ENCODE peak calls at places on chromosomes 2 and 18, in five cellular contexts. One of them, this sample, is unnamed.
A peak's percentile ranks its signal among the peaks of the same experiment; 100 is the strongest.

GRCh38 chr2:149679286-149679685 is 91.7 kb upstream of the MMADHC start:
- DNase-seq in thoracic aorta: no peak
- DNase-seq in cardiac muscle cell: no peak
- DNase-seq in cardiac fibroblast: peak; percentile 53
- DNase-seq in tibial artery: no peak
- DNase-seq in this sample: no peak

GRCh38 chr18:44704137-44704791 is 23.6 kb downstream of the SETBP1 start:
- DNase-seq in thoracic aorta: no peak
- DNase-seq in cardiac muscle cell: no peak
- DNase-seq in cardiac fibroblast: no peak
- DNase-seq in tibial artery: no peak
- DNase-seq in this sample: no peak

GRCh38 chr2:71070294-71071025 is 2.0 kb downstream of the NAGK start:
- DNase-seq in thoracic aorta: no peak
- DNase-seq in cardiac muscle cell: peak; percentile 54
- DNase-seq in cardiac fibroblast: peak; percentile 57
- DNase-seq in tibial artery: no peak
- DNase-seq in this sample: no peak

GRCh38 chr2:41498791-41499190 is 549.0 kb upstream of the PKDCC start:
- DNase-seq in thoracic aorta: no peak
- DNase-seq in cardiac muscle cell: no peak
- DNase-seq in cardiac fibroblast: peak; percentile 34
- DNase-seq in tibial artery: no peak
- DNase-seq in this sample: no peak

GRCh38 chr18:53375641-53376040 is 848.8 kb downstream of the MBD2 start:
- DNase-seq in thoracic aorta: no peak
- DNase-seq in cardiac muscle cell: peak; percentile 29
- DNase-seq in cardiac fibroblast: no peak
- DNase-seq in tibial artery: no peak
- DNase-seq in this sample: no peak

GRCh38 chr2:193240752-193241151 is 1046.0 kb upstream of the TMEFF2 start:
- DNase-seq in thoracic aorta: no peak
- DNase-seq in cardiac muscle cell: peak; percentile 62
- DNase-seq in cardiac fibroblast: no peak
- DNase-seq in tibial artery: no peak
- DNase-seq in this sample: no peak

GRCh38 chr2:12211326-12212170 is 465.1 kb downstream of the LPIN1 start:
- DNase-seq in thoracic aorta: no peak
- DNase-seq in cardiac muscle cell: no peak
- DNase-seq in cardiac fibroblast: no peak
- DNase-seq in tibial artery: no peak
- DNase-seq in this sample: no peak

GRCh38 chr2:95269036-95269680 is 5.1 kb upstream of the PROM2 start:
- DNase-seq in thoracic aorta: no peak
- DNase-seq in cardiac muscle cell: no peak
- DNase-seq in cardiac fibroblast: no peak
- DNase-seq in tibial artery: peak; percentile 31
- DNase-seq in this sample: no peak

GRCh38 chr18:22773944-22774343 is 159.2 kb upstream of the RBBP8 start:
- DNase-seq in thoracic aorta: no peak
- DNase-seq in cardiac muscle cell: no peak
- DNase-seq in cardiac fibroblast: no peak
- DNase-seq in tibial artery: no peak
- DNase-seq in this sample: no peak

GRCh38 chr18:35525795-35526475 is 28.2 kb upstream of the INO80C start:
- DNase-seq in thoracic aorta: no peak
- DNase-seq in cardiac muscle cell: peak; percentile 34
- DNase-seq in cardiac fibroblast: no peak
- DNase-seq in tibial artery: no peak
- DNase-seq in this sample: no peak

GRCh38 chr2:217585362-217585761 is 417.4 kb downstream of the TNS1 start:
- DNase-seq in thoracic aorta: no peak
- DNase-seq in cardiac muscle cell: no peak
- DNase-seq in cardiac fibroblast: no peak
- DNase-seq in tibial artery: no peak
- DNase-seq in this sample: no peak

GRCh38 chr2:233217892-233218377 is 33.5 kb upstream of the ATG16L1 start:
- DNase-seq in thoracic aorta: no peak
- DNase-seq in cardiac muscle cell: no peak
- DNase-seq in cardiac fibroblast: peak; percentile 42
- DNase-seq in tibial artery: no peak
- DNase-seq in this sample: no peak

GRCh38 chr2:96870631-96871255 is 863 bp upstream of the SEMA4C start:
- DNase-seq in thoracic aorta: no peak
- DNase-seq in cardiac muscle cell: peak; percentile 25
- DNase-seq in cardiac fibroblast: no peak
- DNase-seq in tibial artery: peak; percentile 85
- DNase-seq in this sample: no peak

GRCh38 chr2:207226243-207226642 is 60.5 kb upstream of the KLF7 start:
- DNase-seq in thoracic aorta: no peak
- DNase-seq in cardiac muscle cell: no peak
- DNase-seq in cardiac fibroblast: no peak
- DNase-seq in tibial artery: no peak
- DNase-seq in this sample: no peak

GRCh38 chr18:21605218-21605617 is 4.7 kb upstream of the ESCO1 start:
- DNase-seq in thoracic aorta: no peak
- DNase-seq in cardiac muscle cell: no peak
- DNase-seq in cardiac fibroblast: peak; percentile 18
- DNase-seq in tibial artery: no peak
- DNase-seq in this sample: no peak

GRCh38 chr2:1940660-1941059 is 196.3 kb upstream of the PXDN start:
- DNase-seq in thoracic aorta: no peak
- DNase-seq in cardiac muscle cell: peak; percentile 92
- DNase-seq in cardiac fibroblast: no peak
- DNase-seq in tibial artery: no peak
- DNase-seq in this sample: no peak

GRCh38 chr2:240567872-240568677 is at the start of gene RNPEPL1:
- DNase-seq in thoracic aorta: no peak
- DNase-seq in cardiac muscle cell: peak; percentile 72
- DNase-seq in cardiac fibroblast: peak; percentile 25
- DNase-seq in tibial artery: peak; percentile 76
- DNase-seq in this sample: peak; percentile 49

GRCh38 chr2:48504647-48505327 is 25.2 kb upstream of the STON1 start:
- DNase-seq in thoracic aorta: no peak
- DNase-seq in cardiac muscle cell: no peak
- DNase-seq in cardiac fibroblast: peak; percentile 80
- DNase-seq in tibial artery: no peak
- DNase-seq in this sample: no peak

GRCh38 chr2:130728549-130729310 is at the start of gene GPR148:
- DNase-seq in thoracic aorta: no peak
- DNase-seq in cardiac muscle cell: no peak
- DNase-seq in cardiac fibroblast: no peak
- DNase-seq in tibial artery: no peak
- DNase-seq in this sample: no peak

GRCh38 chr2:188293601-188294482 is 2.2 kb downstream of the GULP1 start:
- DNase-seq in thoracic aorta: no peak
- DNase-seq in cardiac muscle cell: peak; percentile 82
- DNase-seq in cardiac fibroblast: peak; percentile 74
- DNase-seq in tibial artery: peak; percentile 82
- DNase-seq in this sample: no peak

GRCh38 chr2:69221960-69222751 is 164.9 kb downstream of the GFPT1 start:
- DNase-seq in thoracic aorta: no peak
- DNase-seq in cardiac muscle cell: no peak
- DNase-seq in cardiac fibroblast: peak; percentile 75
- DNase-seq in tibial artery: no peak
- DNase-seq in this sample: no peak

GRCh38 chr2:26852405-26853348 is 4.7 kb downstream of the DPYSL5 start:
- DNase-seq in thoracic aorta: no peak
- DNase-seq in cardiac muscle cell: peak; percentile 36
- DNase-seq in cardiac fibroblast: no peak
- DNase-seq in tibial artery: no peak
- DNase-seq in this sample: no peak

GRCh38 chr2:133247613-133248012 is 320.6 kb downstream of the NCKAP5 start:
- DNase-seq in thoracic aorta: no peak
- DNase-seq in cardiac muscle cell: no peak
- DNase-seq in cardiac fibroblast: no peak
- DNase-seq in tibial artery: no peak
- DNase-seq in this sample: no peak

GRCh38 chr2:10482460-10482859 is 34.3 kb upstream of the ODC1 start:
- DNase-seq in thoracic aorta: no peak
- DNase-seq in cardiac muscle cell: no peak
- DNase-seq in cardiac fibroblast: no peak
- DNase-seq in tibial artery: peak; percentile 27
- DNase-seq in this sample: no peak

DNA sequence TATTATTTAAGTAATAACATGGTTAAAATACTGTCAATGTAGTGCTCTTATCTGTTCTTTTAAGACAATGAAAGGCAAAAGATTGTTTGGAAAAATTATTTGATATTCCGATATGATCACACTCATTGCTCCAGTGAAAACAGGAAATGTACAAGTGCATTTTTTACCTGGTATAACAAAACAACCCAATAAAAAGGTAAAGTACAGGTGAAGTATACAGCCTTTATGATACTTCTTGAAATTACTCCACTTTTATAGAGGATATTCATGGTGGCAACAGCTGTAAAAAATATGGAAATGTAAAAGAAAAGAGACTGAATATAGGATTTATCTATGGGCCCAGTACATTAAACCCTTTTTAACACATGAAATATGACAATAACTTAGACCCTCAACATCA is 298.6 kb upstream of the HNRNPA3 start:
- DNase-seq in thoracic aorta: no peak
- DNase-seq in cardiac muscle cell: no peak
- DNase-seq in cardiac fibroblast: no peak
- DNase-seq in tibial artery: no peak
- DNase-seq in this sample: no peak
- TF ChIP-seq CTCF in thoracic aorta: no peak
- TF ChIP-seq CTCF in cardiac muscle cell: no peak
- TF ChIP-seq CTCF in cardiac fibroblast: no peak
- TF ChIP-seq CTCF in tibial artery: no peak
- TF ChIP-seq CTCF in this sample: no peak

DNA sequence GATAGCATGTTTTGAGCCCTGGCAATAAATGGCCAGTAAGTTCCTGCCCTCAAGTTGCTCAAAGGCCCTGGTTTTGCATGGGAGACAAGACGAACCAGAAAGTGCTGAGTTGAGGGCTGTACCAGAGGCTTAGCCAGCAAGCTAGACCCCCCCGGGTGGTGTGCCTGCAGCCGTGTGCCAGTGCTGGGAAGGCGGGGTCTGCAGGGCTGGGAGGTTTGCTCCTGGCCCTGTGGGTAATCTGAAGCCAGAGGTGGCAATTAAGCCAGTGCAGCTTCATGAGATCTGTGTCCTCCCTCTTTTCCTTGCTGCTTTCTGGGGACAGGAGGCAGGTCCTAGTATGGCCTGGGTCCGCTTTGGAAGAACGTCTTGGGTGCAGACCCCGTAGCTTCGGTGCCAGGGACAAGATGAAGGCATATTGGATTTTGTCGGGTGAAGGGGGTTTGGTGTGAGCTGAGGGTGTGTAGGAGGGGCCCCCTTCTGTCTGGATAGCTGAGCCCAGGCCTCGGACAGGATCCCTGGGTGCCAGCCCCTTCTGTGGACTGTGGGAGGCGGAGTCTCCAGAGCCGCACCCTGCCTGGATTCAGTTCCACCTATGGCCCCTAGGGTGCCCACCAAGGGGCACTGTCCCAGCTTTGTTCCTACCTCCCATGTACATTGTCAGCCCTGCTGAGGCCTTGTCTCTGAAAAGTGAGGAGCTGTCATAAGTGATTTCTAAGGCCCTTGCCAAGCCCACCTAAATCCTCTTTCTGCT is 15.6 kb downstream of the ATOH8 start:
- DNase-seq in thoracic aorta: no peak
- DNase-seq in cardiac muscle cell: peak; percentile 44
- DNase-seq in cardiac fibroblast: peak; percentile 17
- DNase-seq in tibial artery: peak; percentile 63
- DNase-seq in this sample: no peak
- TF ChIP-seq CTCF in thoracic aorta: peak; percentile 33
- TF ChIP-seq CTCF in cardiac muscle cell: peak; percentile 35
- TF ChIP-seq CTCF in cardiac fibroblast: peak; percentile 39
- TF ChIP-seq CTCF in tibial artery: peak; percentile 25
- TF ChIP-seq CTCF in this sample: peak; percentile 58

GRCh38 chr18:31679133-31679731 is 5.1 kb downstream of the B4GALT6 start:
- DNase-seq in thoracic aorta: no peak
- DNase-seq in cardiac muscle cell: no peak
- DNase-seq in cardiac fibroblast: peak; percentile 67
- DNase-seq in tibial artery: no peak
- DNase-seq in this sample: no peak

GRCh38 chr18:31683106-31683505 is 1.3 kb downstream of the B4GALT6 start:
- DNase-seq in thoracic aorta: no peak
- DNase-seq in cardiac muscle cell: no peak
- DNase-seq in cardiac fibroblast: no peak
- DNase-seq in tibial artery: no peak
- DNase-seq in this sample: no peak

GRCh38 chr18:31678425-31678824 is 6.0 kb downstream of the B4GALT6 start:
- DNase-seq in thoracic aorta: no peak
- DNase-seq in cardiac muscle cell: no peak
- DNase-seq in cardiac fibroblast: no peak
- DNase-seq in tibial artery: no peak
- DNase-seq in this sample: no peak

GRCh38 chr18:31679806-31680793 is 4.3 kb downstream of the B4GALT6 start:
- DNase-seq in thoracic aorta: no peak
- DNase-seq in cardiac muscle cell: no peak
- DNase-seq in cardiac fibroblast: no peak
- DNase-seq in tibial artery: no peak
- DNase-seq in this sample: no peak

DNA sequence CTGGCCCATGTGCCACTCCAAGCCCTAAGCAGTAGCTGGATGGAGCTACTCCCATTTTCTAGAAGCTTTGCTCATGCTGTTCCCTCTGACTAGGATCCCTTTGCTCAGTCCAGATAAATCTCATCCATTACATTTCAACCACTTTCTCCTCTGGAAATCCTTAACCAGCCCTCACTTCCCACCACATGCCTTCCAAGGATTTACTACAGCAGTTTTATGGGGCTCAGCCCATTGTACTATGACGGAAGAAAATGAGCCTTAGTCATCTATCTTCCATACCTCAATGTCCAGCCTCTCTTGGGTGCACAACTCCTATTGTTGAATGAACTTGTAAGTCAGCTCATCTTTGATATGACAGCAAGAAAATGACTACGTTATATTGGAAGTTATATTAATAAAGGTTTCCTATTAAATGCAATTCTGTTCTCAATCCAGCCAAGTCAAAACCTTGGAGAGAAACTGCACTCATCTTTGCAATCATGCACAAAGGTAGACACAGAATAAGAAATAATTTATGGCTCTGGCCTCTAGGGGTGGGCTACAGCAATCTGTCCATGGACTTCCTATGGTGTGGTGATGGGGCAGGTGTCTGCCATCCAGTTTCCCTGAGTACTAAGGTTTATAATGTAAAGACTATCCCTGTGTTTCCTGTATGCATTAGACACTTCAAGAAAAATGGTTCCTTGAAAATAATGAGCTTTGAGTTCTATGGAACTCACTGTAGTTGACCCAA is 3.4 kb downstream of the B4GALT6 start:
- DNase-seq in thoracic aorta: no peak
- DNase-seq in cardiac muscle cell: no peak
- DNase-seq in cardiac fibroblast: peak; percentile 14
- DNase-seq in tibial artery: no peak
- DNase-seq in this sample: no peak
- TF ChIP-seq CTCF in thoracic aorta: no peak
- TF ChIP-seq CTCF in cardiac muscle cell: peak; percentile 35
- TF ChIP-seq CTCF in cardiac fibroblast: peak; percentile 9
- TF ChIP-seq CTCF in tibial artery: no peak
- TF ChIP-seq CTCF in this sample: peak; percentile 43

DNA sequence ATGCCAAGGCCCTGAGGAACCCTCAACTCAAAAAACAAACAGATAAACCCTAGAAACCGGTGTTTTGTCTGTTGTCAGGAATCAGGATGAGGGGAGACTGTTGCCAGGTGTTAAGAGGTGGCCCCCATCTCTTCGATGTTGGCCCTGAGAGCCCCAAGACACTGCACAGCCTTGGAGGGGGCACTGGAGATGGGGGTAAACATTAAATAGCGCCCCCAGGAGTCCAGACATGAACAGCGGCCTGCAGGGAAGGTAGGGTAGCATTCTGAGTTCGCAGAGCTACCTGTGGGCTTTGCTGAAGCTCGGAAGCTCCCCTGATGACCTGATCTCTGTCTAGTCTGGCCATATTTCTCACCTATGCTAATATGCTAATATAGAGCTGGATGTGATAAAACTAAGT is 97.6 kb upstream of the SMAD2 start:
- DNase-seq in thoracic aorta: no peak
- DNase-seq in cardiac muscle cell: no peak
- DNase-seq in cardiac fibroblast: no peak
- DNase-seq in tibial artery: peak; percentile 52
- DNase-seq in this sample: no peak
- TF ChIP-seq CTCF in thoracic aorta: no peak
- TF ChIP-seq CTCF in cardiac muscle cell: peak; percentile 16
- TF ChIP-seq CTCF in cardiac fibroblast: peak; percentile 9
- TF ChIP-seq CTCF in tibial artery: no peak
- TF ChIP-seq CTCF in this sample: peak; percentile 14

This sample was measured in progenitor cell of endocrine pancreas.